ENCODE peak calls at places on chromosomes 13 and 19, in seven cellular contexts. D is esophagus muscularis mucosa; R is stomach; U is GM23338; W is CD8-positive, alpha-beta memory T cell; Y is uterus; I is heart left ventricle. A is an unnamed sample. For H3K27me3, the result is how much of the 10 kb centered on the place peaks cover.

GRCh38 chr13:29527511-29527910 is 68.0 kb downstream of the SLC7A1 start:
- DNase-seq in D (no peak), R (no peak), U (no peak), W (no peak), Y (no peak), I (no peak), A (no peak)

GRCh38 chr13:46211116-46211515 is 612 bp upstream of the LRRC63 start:
- DNase-seq in D (no peak), R (no peak), U (peak), W (peak), Y (no peak), I (no peak), A (no peak)

GRCh38 chr19:14556662-14557188 is 15.1 kb downstream of the NDUFB7 start:
- DNase-seq in D (no peak), R (peak), U (peak), W (peak), Y (peak), I (peak), A (peak)

GRCh38 chr13:113838711-113839201 is 25.1 kb downstream of the GAS6 start:
- DNase-seq in D (no peak), R (no peak), U (no peak), W (no peak), Y (no peak), I (peak), A (no peak)

GRCh38 chr13:83153833-83154232 is 728.4 kb downstream of the SLITRK1 start:
- DNase-seq in D (no peak), R (no peak), U (no peak), W (no peak), Y (no peak), I (no peak), A (no peak)

GRCh38 chr19:42253245-42254082 is 1.5 kb downstream of the ERF start:
- DNase-seq in D (no peak), R (peak), U (peak), W (peak), Y (peak), I (peak), A (no peak)

GRCh38 chr13:75705395-75705794 is 69.3 kb downstream of the LMO7 start:
- DNase-seq in D (no peak), R (no peak), U (no peak), W (no peak), Y (no peak), I (no peak), A (no peak)

GRCh38 chr19:3358392-3358918 is 7.9 kb upstream of the NFIC start:
- DNase-seq in D (no peak), R (no peak), U (no peak), W (peak), Y (no peak), I (no peak), A (no peak)

GRCh38 chr19:3683866-3684816 is 16.1 kb downstream of the PIP5K1C start:
- DNase-seq in D (no peak), R (no peak), U (no peak), W (no peak), Y (no peak), I (no peak), A (no peak)

GRCh38 chr19:48135411-48135810 is 24.8 kb upstream of the PLA2G4C start:
- DNase-seq in D (no peak), R (no peak), U (peak), W (no peak), Y (no peak), I (no peak), A (no peak)

DNA sequence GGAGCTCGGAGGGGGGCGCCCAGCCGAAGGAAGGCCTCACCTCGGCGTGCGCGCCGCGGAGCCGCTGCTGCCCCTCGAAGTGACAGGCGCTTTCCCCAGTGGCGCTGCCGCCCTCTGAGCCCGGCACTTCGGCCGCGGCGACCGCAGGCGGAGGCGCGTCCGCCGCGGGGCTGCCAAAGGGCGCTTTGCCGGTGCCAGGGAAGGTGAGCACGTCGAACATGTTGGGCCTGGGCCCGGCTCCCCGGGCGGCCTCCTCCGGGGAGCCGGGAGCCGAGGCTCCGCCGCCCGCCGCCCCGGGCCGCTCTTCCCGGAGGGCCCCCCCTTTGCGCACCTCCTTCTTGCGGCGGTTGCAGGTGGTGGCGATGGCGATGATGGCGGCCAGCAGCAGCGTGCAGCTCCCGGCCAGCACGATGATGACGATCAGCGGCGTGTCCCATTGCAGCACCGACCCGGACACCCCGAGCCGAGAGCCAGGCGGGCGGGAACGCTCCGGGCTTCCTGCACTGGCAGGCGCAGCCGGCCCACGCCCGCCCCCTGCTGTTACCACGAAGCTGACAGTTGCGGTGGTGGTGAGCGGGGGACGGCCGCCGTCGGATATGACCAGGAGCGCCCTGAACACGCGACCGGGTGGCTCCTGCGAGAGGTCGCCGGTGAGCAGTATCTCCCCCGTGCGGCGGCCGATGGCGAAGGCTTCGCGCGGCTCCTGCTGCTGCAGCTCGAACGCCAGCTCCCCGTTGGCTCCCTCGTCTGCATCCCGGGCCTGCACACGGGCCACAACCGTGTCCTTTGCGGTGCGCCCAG is 2.5 kb downstream of the PCDH8 start:
- DNase-seq in D (no peak), R (no peak), U (peak), W (no peak), Y (no peak), I (peak), A (no peak)
- H3K27me3 ChIP-seq in D (half or more), R (half or more), U (half or more), W (under half), Y (half or more), I (half or more), A (under half)

GRCh38 chr19:53991224-53992113 is at the start of gene CACNG6:
- DNase-seq in D (no peak), R (peak), U (peak), W (no peak), Y (no peak), I (no peak), A (no peak)

GRCh38 chr19:53993448-53993847 is 2.0 kb downstream of the CACNG6 start:
- DNase-seq in D (no peak), R (no peak), U (no peak), W (no peak), Y (no peak), I (no peak), A (no peak)

GRCh38 chr19:53992815-53993214 is 1.4 kb downstream of the CACNG6 start:
- DNase-seq in D (no peak), R (no peak), U (no peak), W (no peak), Y (no peak), I (no peak), A (no peak)

GRCh38 chr19:53992211-53992610 is 774 bp downstream of the CACNG6 start:
- DNase-seq in D (no peak), R (no peak), U (no peak), W (no peak), Y (no peak), I (no peak), A (no peak)

DNA sequence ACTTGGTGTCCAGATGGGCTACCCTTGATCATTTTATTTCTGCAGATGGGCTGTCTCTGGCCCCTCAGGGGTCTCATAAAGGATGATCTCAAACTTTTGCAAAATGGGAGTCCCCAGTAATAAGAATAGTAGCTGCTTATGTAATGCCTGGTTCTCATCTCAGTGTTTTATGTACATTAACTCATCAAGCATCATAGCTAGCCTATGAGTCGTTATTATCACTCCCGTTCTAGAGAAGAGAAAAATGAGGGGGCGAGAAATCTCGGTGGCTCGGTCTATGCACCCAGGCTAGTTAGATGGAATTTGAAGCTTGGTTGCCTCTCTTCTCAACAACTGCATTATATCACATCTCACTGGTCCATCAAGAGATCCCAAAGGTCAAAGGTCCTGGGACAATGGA is 3.4 kb downstream of the CACNG6 start:
- DNase-seq in D (no peak), R (no peak), U (no peak), W (no peak), Y (no peak), I (no peak), A (no peak)
- H3K27me3 ChIP-seq in D (under half), R (half or more), U (half or more), W (under half), Y (under half), I (under half), A (under half)

GRCh38 chr19:31418055-31418454 is 68.8 kb upstream of the TSHZ3 start:
- DNase-seq in D (no peak), R (no peak), U (peak), W (no peak), Y (no peak), I (no peak), A (no peak)

GRCh38 chr19:31423896-31424295 is 74.7 kb upstream of the TSHZ3 start:
- DNase-seq in D (no peak), R (no peak), U (no peak), W (no peak), Y (no peak), I (no peak), A (no peak)

GRCh38 chr19:31418692-31419430 is 69.6 kb upstream of the TSHZ3 start:
- DNase-seq in D (no peak), R (no peak), U (peak), W (no peak), Y (no peak), I (no peak), A (no peak)

GRCh38 chr19:31419871-31420430 is 70.7 kb upstream of the TSHZ3 start:
- DNase-seq in D (no peak), R (no peak), U (peak), W (no peak), Y (no peak), I (no peak), A (no peak)

DNA sequence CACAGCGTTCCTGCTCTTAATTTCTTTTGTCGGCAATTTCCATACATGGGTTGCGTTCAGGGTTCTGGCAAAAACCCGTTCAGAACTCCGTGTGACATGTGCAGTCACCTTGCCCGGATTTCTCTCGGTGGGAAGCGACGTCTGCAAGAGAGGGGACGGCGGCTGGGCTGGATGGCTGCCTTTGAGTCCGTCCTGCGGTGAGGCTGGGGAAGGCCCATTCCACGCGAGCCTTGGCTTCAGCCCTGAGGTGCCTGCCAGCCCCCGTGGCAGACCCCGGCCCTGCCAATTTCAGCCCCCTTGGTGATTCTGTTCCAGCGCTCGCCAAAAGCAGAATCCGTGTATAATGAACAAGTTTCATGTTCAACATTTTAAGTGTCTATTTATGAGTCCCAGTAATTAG is 72.6 kb upstream of the TSHZ3 start:
- DNase-seq in D (no peak), R (no peak), U (no peak), W (no peak), Y (no peak), I (no peak), A (no peak)
- H3K27me3 ChIP-seq in D (under half), R (under half), U (under half), W (under half), Y (under half), I (under half), A (under half)

GRCh38 chr13:43782686-43783085 is 4.1 kb downstream of the ENOX1 start:
- DNase-seq in D (no peak), R (no peak), U (no peak), W (no peak), Y (no peak), I (no peak), A (no peak)
- H3K27me3 ChIP-seq in D (under half), R (under half), U (half or more), W (under half), Y (under half), I (under half), A (under half)

GRCh38 chr19:6536138-6536671 is 5.4 kb downstream of the TNFSF9 start:
- DNase-seq in D (no peak), R (peak), U (peak), W (peak), Y (no peak), I (no peak), A (no peak)

GRCh38 chr19:6533746-6534418 is 3.1 kb downstream of the TNFSF9 start:
- DNase-seq in D (no peak), R (no peak), U (peak), W (no peak), Y (no peak), I (no peak), A (no peak)

GRCh38 chr19:6534451-6535093 is 3.7 kb downstream of the TNFSF9 start:
- DNase-seq in D (no peak), R (no peak), U (peak), W (no peak), Y (no peak), I (no peak), A (no peak)

GRCh38 chr19:6533000-6533328 is 2.1 kb downstream of the TNFSF9 start:
- DNase-seq in D (no peak), R (no peak), U (no peak), W (no peak), Y (no peak), I (no peak), A (no peak)

GRCh38 chr19:6535558-6536137 is 4.8 kb downstream of the TNFSF9 start:
- DNase-seq in D (no peak), R (no peak), U (no peak), W (no peak), Y (no peak), I (no peak), A (no peak)
- H3K27me3 ChIP-seq in D (under half), R (under half), U (under half), W (under half), Y (under half), I (under half), A (under half)

A was measured in prostate gland.